ENCODE peak calls at places on chromosomes 3 and 15, in nine cellular contexts. U, H, O, E, P, L, T, Q and B are unnamed samples.

GRCh38 chr3:4425707-4426106 is 41.4 kb downstream of the SUMF1 start:
- DNase-seq in E (no peak), U (peak), H (no peak), L (no peak), O (no peak), Q (no peak), T (no peak), P (no peak), B (no peak)

GRCh38 chr15:41934843-41935242 is 37.5 kb downstream of the EHD4 start:
- DNase-seq in Q (no peak), E (peak), H (no peak), L (no peak), P (peak), U (peak), O (no peak), T (no peak), B (no peak)

GRCh38 chr3:197002701-197003454 is 26.7 kb downstream of the MELTF start:
- DNase-seq in U (peak), O (no peak), T (peak), E (peak), P (peak), Q (peak), L (peak), H (peak), B (no peak)

GRCh38 chr15:43484455-43484854 is 8.5 kb downstream of the TP53BP1 start:
- DNase-seq in Q (no peak), L (no peak), P (no peak), E (no peak), H (no peak), O (no peak), T (no peak), U (no peak), B (no peak)

GRCh38 chr3:146491303-146491702 is 21.9 kb upstream of the PLSCR2 start:
- DNase-seq in T (no peak), L (no peak), E (no peak), P (no peak), O (peak), Q (peak), H (peak), U (no peak), B (no peak)

GRCh38 chr3:195796795-195797194 is 14.9 kb downstream of the MUC4 start:
- DNase-seq in H (no peak), O (no peak), Q (no peak), E (no peak), T (no peak), L (no peak), P (no peak), U (no peak), B (no peak)

GRCh38 chr3:14691239-14691638 is 16.3 kb downstream of the C3orf20 start:
- DNase-seq in H (no peak), E (peak), O (no peak), T (no peak), U (peak), P (no peak), Q (no peak), L (no peak), B (no peak)

GRCh38 chr15:43225201-43225949 is 4.6 kb upstream of the EPB42 start:
- DNase-seq in L (peak), U (peak), Q (peak), E (peak), P (peak), H (peak), T (no peak), O (peak), B (no peak)

GRCh38 chr3:69084326-69084667 is 440 bp upstream of the ARL6IP5 start:
- DNase-seq in O (peak), Q (peak), T (no peak), U (no peak), H (peak), L (no peak), E (no peak), P (no peak), B (peak)

GRCh38 chr15:81749667-81750360 is 296.0 kb downstream of the MEX3B start:
- DNase-seq in E (no peak), P (no peak), T (no peak), L (no peak), U (no peak), Q (no peak), O (no peak), H (no peak), B (no peak)

GRCh38 chr3:13109516-13109915 is 36.3 kb upstream of the IQSEC1 start:
- DNase-seq in E (no peak), O (no peak), L (no peak), U (no peak), H (no peak), Q (no peak), P (no peak), T (no peak), B (no peak)